ENCODE peak calls at places on chromosomes 6 and 20, in four cellular contexts. Q, J, G and T are unnamed samples.

GRCh38 chr20:32743237-32744112 is at the start of gene COMMD7:
- DNase-seq in Q (peak; percentile 82), J (peak; percentile 47), G (peak; percentile 73), T (peak; percentile 65)

GRCh38 chr6:41974281-41974825 is 32.7 kb upstream of the CCND3 start:
- DNase-seq in Q (no peak), J (no peak), G (no peak), T (no peak)

GRCh38 chr20:48752963-48753362 is 74.8 kb downstream of the PREX1 start:
- DNase-seq in Q (no peak), J (no peak), G (no peak), T (no peak)

GRCh38 chr6:41901882-41902519 is 6.8 kb upstream of the USP49 start:
- DNase-seq in Q (no peak), J (no peak), G (no peak), T (peak; percentile 53)

GRCh38 chr20:20743511-20744169 is 31.2 kb upstream of the RALGAPA2 start:
- DNase-seq in Q (peak; percentile 69), J (no peak), G (peak; percentile 57), T (peak; percentile 40)

GRCh38 chr20:10359621-10360040 is 74.4 kb downstream of the MKKS start:
- DNase-seq in Q (no peak), J (no peak), G (no peak), T (no peak)

GRCh38 chr20:58822175-58822574 is 28.5 kb downstream of the GNAS-AS1 start:
- DNase-seq in Q (no peak), J (no peak), G (no peak), T (no peak)

GRCh38 chr6:152651986-152652385 is 14.8 kb upstream of the SYNE1 start:
- DNase-seq in Q (no peak), J (peak; percentile 22), G (no peak), T (no peak)

GRCh38 chr6:98833101-98834059 is 994 bp upstream of the POU3F2 start:
- DNase-seq in Q (peak; percentile 55), J (no peak), G (no peak), T (no peak)

GRCh38 chr6:4914412-4915159 is 89.3 kb downstream of the RPP40 start:
- DNase-seq in Q (no peak), J (peak; percentile 49), G (no peak), T (no peak)

GRCh38 chr20:25306991-25307903 is 59.4 kb downstream of the PYGB start:
- DNase-seq in Q (peak; percentile 29), J (no peak), G (no peak), T (no peak)

GRCh38 chr6:150991487-150991886 is 126.0 kb downstream of the MTHFD1L start:
- DNase-seq in Q (no peak), J (no peak), G (no peak), T (no peak)

GRCh38 chr6:43150051-43150751 is 20.9 kb upstream of the SRF start:
- DNase-seq in Q (no peak), J (no peak), G (peak; percentile 75), T (peak; percentile 83)

GRCh38 chr6:139256087-139256486 is 35.7 kb downstream of the TXLNB start:
- DNase-seq in Q (no peak), J (no peak), G (no peak), T (no peak)

GRCh38 chr6:16146527-16146955 is 17.7 kb downstream of the MYLIP start:
- DNase-seq in Q (no peak), J (no peak), G (peak; percentile 70), T (peak; percentile 32)

GRCh38 chr6:15243994-15244604 is 1.8 kb upstream of the JARID2 start:
- DNase-seq in Q (no peak), J (no peak), G (no peak), T (peak; percentile 21)

GRCh38 chr6:19781269-19781668 is 55.9 kb upstream of the ID4 start:
- DNase-seq in Q (no peak), J (no peak), G (no peak), T (no peak)

GRCh38 chr6:14540276-14540675 is 422.7 kb downstream of the CD83 start:
- DNase-seq in Q (no peak), J (no peak), G (peak; percentile 78), T (no peak)

GRCh38 chr6:149699150-149699549 is 18.8 kb downstream of the LATS1 start:
- DNase-seq in Q (no peak), J (no peak), G (no peak), T (no peak)

GRCh38 chr6:3825851-3826581 is 23.2 kb upstream of the FAM50B start:
- DNase-seq in Q (peak; percentile 85), J (peak; percentile 95), G (peak; percentile 92), T (peak; percentile 90)

GRCh38 chr6:34514112-34514511 is 42.0 kb downstream of the SPDEF start:
- DNase-seq in Q (peak; percentile 1), J (no peak), G (no peak), T (no peak)

GRCh38 chr6:1596088-1596852 is 13.4 kb upstream of the FOXC1 start:
- DNase-seq in Q (peak; percentile 73), J (peak; percentile 43), G (peak; percentile 69), T (peak; percentile 69)

GRCh38 chr20:17565164-17565845 is 4.6 kb upstream of the DSTN start:
- DNase-seq in Q (no peak), J (no peak), G (no peak), T (no peak)

GRCh38 chr6:1970151-1970561 is 275.2 kb downstream of the GMDS start:
- DNase-seq in Q (no peak), J (no peak), G (no peak), T (no peak)

GRCh38 chr6:108742041-108742440 is 106.2 kb upstream of the ARMC2 start:
- DNase-seq in Q (no peak), J (no peak), G (no peak), T (no peak)

GRCh38 chr20:51531141-51531710 is 11.3 kb downstream of the NFATC2 start:
- DNase-seq in Q (no peak), J (peak; percentile 96), G (no peak), T (no peak)

GRCh38 chr6:52994789-52995078 is 350 bp downstream of the GSTA4 start:
- DNase-seq in Q (peak; percentile 57), J (no peak), G (peak; percentile 33), T (peak; percentile 20)

GRCh38 chr20:44646023-44646640 is 5.4 kb downstream of the ADA start:
- DNase-seq in Q (no peak), J (no peak), G (no peak), T (no peak)

GRCh38 chr20:9609892-9610502 is 95.6 kb downstream of the LAMP5 start:
- DNase-seq in Q (no peak), J (peak; percentile 57), G (peak; percentile 69), T (peak; percentile 72)

GRCh38 chr20:43389231-43389630 is 68.5 kb upstream of the SRSF6 start:
- DNase-seq in Q (peak; percentile 66), J (no peak), G (no peak), T (peak; percentile 17)

GRCh38 chr6:138428943-138429616 is 25.1 kb downstream of the HEBP2 start:
- DNase-seq in Q (no peak), J (peak; percentile 24), G (no peak), T (peak; percentile 48)

GRCh38 chr6:71080793-71081192 is 123.9 kb upstream of the B3GAT2 start:
- DNase-seq in Q (no peak), J (peak; percentile 2), G (no peak), T (no peak)

DNA sequence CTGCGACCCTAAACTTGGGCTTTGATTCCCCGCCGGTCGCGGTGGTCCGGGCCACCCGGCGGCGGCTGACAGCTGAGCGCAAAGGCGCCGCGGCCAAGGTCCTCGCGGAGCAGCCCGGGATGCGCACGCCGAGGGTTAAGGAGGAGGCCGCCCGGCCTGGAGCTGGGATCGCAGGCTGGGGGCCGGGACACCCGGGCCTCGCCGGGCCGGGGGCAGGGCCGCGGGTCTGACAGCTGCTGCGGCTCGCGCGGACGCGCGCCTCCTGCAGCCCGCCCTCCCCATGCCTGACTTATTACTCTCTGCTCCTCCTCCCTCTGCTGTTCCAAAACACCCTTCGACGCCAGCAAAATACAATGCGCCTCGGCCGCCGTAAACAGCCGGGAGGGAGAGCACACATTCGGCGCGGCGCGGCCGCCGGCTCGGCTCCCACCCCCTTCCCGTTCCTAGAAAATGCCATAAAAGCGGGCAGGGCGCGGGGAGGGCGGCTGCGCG is 743 bp downstream of the BACH2 start:
- DNase-seq in Q (peak; percentile 58), J (peak; percentile 71), G (peak; percentile 59), T (peak; percentile 63)
- TF ChIP-seq CTCF in Q (peak; percentile 15), J (peak; percentile 27), G (no peak), T (no peak)

DNA sequence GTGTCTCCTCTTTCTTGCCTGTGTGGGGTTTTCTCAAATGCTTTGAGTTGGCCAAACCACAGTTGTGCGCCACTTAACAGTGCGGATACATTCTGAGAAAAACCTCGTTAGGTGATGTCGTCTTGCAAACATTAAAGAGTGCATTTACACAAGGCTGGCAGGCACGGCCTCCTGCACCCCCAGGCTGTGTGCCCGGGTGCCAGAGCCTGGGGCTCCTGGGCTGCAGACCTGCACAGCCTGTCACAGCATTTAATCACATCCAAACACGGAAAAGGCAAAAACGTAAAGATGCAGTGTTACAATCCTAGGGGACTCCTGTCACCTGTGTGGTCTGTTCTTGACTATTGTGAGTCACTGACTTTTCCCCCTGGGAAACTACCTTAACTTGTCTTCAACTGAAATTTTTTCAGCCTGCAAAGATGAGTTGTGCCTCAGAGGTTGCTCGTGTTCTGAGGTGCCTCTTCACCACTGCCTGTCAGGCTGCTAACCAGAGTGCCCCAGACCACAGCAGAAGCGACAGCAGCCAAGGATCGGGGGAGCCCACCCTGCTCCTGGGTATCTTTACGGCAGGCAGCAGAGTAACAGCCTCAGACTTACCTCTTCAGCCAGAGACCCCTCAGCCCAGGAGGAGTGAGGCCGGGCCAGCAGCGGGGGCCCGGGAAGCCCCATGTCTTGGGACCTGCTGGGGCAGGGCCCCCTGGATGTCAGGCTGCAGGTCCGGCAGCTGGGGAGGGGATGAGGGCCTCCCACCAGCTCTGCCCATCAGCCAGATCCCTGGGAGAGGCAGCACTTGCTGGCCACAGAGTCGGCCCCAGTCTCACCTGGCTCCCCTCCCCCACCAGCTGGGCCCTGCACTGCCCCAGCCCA is 683 bp upstream of the C20orf204 start:
- DNase-seq in Q (no peak), J (no peak), G (no peak), T (no peak)
- H3K4me1 ChIP-seq in Q (peaks cover 30% of the 10 kb centered on the region), J (peaks cover 6% of the 10 kb centered on the region), G (peaks cover 23% of the 10 kb centered on the region), T (peaks cover 28% of the 10 kb centered on the region)

DNA sequence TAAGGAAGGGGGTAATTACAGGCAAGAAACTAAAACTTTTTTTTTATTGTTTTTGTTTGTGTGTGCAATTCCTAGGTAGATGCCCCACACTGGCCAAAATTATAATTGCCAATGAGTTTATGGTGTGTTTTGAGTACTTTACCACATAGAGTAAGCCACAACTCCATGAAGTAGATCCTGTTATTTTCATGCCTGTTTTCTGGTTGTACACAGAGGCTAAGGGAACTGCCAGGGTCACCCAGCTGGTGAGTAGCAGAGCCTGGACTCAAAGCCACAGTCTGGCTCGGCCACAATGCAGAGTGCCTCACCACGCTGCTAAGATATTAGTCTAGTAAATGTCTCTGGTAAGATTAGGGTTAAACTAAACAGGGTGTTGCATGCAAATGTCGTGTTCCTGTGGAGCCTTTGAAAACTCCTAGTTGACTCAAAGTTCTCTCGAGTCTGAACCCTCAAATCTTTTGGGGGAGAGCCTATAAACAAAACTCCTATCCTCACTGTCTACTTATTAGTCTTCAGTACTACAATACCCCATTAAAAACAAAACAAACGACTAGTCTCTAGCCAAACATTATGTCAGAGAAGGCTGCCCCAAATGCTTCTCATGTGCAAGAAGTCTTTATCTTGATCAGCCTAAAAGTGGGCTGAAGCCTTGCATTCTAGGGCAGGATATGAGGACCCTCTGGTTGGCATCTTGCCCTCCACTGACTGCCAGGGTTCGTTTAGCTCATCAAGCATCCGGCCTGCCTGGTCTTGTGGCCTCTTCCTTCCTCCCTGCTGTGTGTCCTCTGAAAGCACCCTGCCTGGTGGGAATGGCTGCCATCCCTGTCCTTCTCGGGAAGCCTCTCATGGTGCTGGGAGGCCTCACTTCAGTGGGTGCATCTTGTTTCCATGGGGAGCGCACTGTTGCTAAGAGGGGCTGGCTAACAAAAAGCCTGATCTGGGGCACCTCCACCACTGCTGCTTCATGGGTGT is 4.2 kb downstream of the DUSP22 start:
- DNase-seq in Q (no peak), J (no peak), G (no peak), T (no peak)
- TF ChIP-seq CTCF in Q (no peak), J (peak; percentile 9), G (no peak), T (no peak)

GRCh38 chr6:32625137-32625536 is 12.1 kb upstream of the HLA-DQA1 start:
- DNase-seq in Q (no peak), J (no peak), G (no peak), T (no peak)
- H3K4me1 ChIP-seq in Q (peaks cover 8% of the 10 kb centered on the region), J (peaks cover 12% of the 10 kb centered on the region), G (no peaks in the 10 kb centered on the region), T (no peaks in the 10 kb centered on the region)